ENCODE peak calls at places on chromosomes 11 and 22, in five cellular contexts. Z, U, E, L and Q are unnamed samples. For H3K27me3 and H3K36me3, the result is how much of the 10 kb centered on the place peaks cover.

GRCh38 chr11:45266693-45267451 is 19.3 kb downstream of the SYT13 start:
- DNase-seq in Z (peak), U (no peak), E (peak), L (no peak), Q (peak)

GRCh38 chr22:32794449-32795213 is 6.9 kb upstream of the TIMP3 start:
- DNase-seq in Z (no peak), U (no peak), E (peak), L (no peak), Q (peak)

GRCh38 chr11:42410251-42410956 is 901.4 kb upstream of the API5 start:
- DNase-seq in Z (no peak), U (no peak), E (no peak), L (no peak), Q (no peak)

GRCh38 chr11:1534171-1534570 is 37.9 kb downstream of the DUSP8 start:
- DNase-seq in Z (no peak), U (no peak), E (no peak), L (peak), Q (no peak)

GRCh38 chr11:45885921-45886721 is 670 bp downstream of the MAPK8IP1 start:
- DNase-seq in Z (no peak), U (no peak), E (peak), L (peak), Q (peak)

GRCh38 chr11:133712235-133712634 is 133.1 kb downstream of the SPATA19 start:
- DNase-seq in Z (no peak), U (no peak), E (peak), L (no peak), Q (peak)

GRCh38 chr11:113593698-113594308 is 112.3 kb downstream of the TMPRSS5 start:
- DNase-seq in Z (no peak), U (no peak), E (no peak), L (no peak), Q (no peak)

GRCh38 chr11:60165946-60166345 is 16.9 kb downstream of the MS4A6A start:
- DNase-seq in Z (no peak), U (no peak), E (no peak), L (no peak), Q (no peak)

GRCh38 chr11:124402326-124402922 is 3.6 kb upstream of the OR8B3 start:
- DNase-seq in Z (peak), U (no peak), E (peak), L (no peak), Q (peak)

GRCh38 chr11:46392421-46393230 is 1.1 kb upstream of the CHRM4 start:
- DNase-seq in Z (peak), U (peak), E (peak), L (peak), Q (peak)

GRCh38 chr11:71339178-71339881 is 87.0 kb upstream of the SHANK2 start:
- DNase-seq in Z (no peak), U (no peak), E (no peak), L (no peak), Q (no peak)

GRCh38 chr11:46361283-46362145 is 14.3 kb downstream of the DGKZ start:
- DNase-seq in Z (peak), U (no peak), E (no peak), L (peak), Q (peak)

GRCh38 chr11:96607890-96608558 is 218.2 kb downstream of the JRKL start:
- DNase-seq in Z (peak), U (no peak), E (peak), L (no peak), Q (peak)
- H3K4me3 ChIP-seq in Z (no peak), U (no peak), E (no peak), L (no peak), Q (no peak)

GRCh38 chr11:72678524-72678923 is 4.3 kb upstream of the PDE2A start:
- DNase-seq in Z (no peak), U (no peak), E (no peak), L (no peak), Q (no peak)
- H3K27me3 ChIP-seq in Z (under half), U (under half), E (half or more), L (under half), Q (half or more)

GRCh38 chr11:57546451-57546850 is 9.1 kb downstream of the SMTNL1 start:
- DNase-seq in Z (no peak), U (no peak), E (no peak), L (no peak), Q (no peak)
- H3K36me3 ChIP-seq in Z (under half), U (under half), E (under half), L (under half), Q (under half)

DNA sequence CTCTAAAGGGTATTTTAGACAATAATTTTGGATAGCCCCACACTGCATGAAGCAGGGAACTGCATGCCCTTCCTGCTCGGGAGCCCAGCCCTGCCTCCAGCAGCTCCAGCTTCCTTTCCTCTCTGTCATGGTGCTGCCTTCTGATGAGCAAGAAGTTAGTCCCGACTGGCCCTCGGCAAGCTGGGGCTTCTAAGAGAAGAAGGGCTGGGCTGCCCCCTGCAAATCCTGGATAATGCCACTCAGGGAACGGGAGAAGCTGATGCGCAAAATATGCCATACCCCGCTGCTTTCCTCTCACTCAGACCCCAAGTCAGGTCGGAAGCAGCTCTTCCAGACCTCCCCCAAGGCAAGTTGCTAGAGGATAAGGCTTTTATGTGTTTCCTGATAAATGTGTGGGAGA is 296.3 kb downstream of the ETS1 start:
- DNase-seq in Z (no peak), U (no peak), E (no peak), L (no peak), Q (no peak)
- H3K4me3 ChIP-seq in Z (no peak), U (peak), E (no peak), L (no peak), Q (no peak)